ENCODE peak calls at places on chromosome 15, in five cellular contexts. O, T, P, V and M are unnamed samples.
A peak's percentile ranks its signal among the peaks of the same experiment; 100 is the strongest.

GRCh38 chr15:20665653-20666052 is 124.1 kb upstream of the GOLGA6L6 start:
- DNase-seq in O (no peak), T (no peak), P (no peak), V (no peak), M (no peak)

GRCh38 chr15:62889734-62890505 is 152.6 kb upstream of the TPM1 start:
- DNase-seq in O (no peak), T (no peak), P (peak; percentile 68), V (no peak), M (no peak)

GRCh38 chr15:43299884-43300283 is 30.5 kb downstream of the LCMT2 start:
- DNase-seq in O (no peak), T (no peak), P (no peak), V (no peak), M (no peak)

GRCh38 chr15:89417206-89417725 is 79.1 kb downstream of the RHCG start:
- DNase-seq in O (no peak), T (no peak), P (no peak), V (no peak), M (no peak)

GRCh38 chr15:26892119-26892518 is 25.3 kb downstream of the GABRA5 start:
- DNase-seq in O (no peak), T (no peak), P (no peak), V (no peak), M (no peak)

GRCh38 chr15:90907838-90908507 is 4.9 kb downstream of the MAN2A2 start:
- DNase-seq in O (no peak), T (no peak), P (no peak), V (no peak), M (peak; percentile 19)

GRCh38 chr15:46366360-46367007 is 731.7 kb downstream of the SQOR start:
- DNase-seq in O (no peak), T (no peak), P (no peak), V (no peak), M (no peak)

GRCh38 chr15:90002428-90002844 is 1.3 kb downstream of the ZNF710 start:
- DNase-seq in O (peak; percentile 77), T (no peak), P (no peak), V (peak; percentile 24), M (peak; percentile 80)

GRCh38 chr15:37289109-37289765 is 188.9 kb upstream of the MEIS2 start:
- DNase-seq in O (no peak), T (no peak), P (no peak), V (no peak), M (peak; percentile 63)

GRCh38 chr15:41967506-41968206 is 4.7 kb downstream of the EHD4 start:
- DNase-seq in O (peak; percentile 70), T (no peak), P (peak; percentile 27), V (no peak), M (peak; percentile 62)

GRCh38 chr15:63501256-63502089 is 2.9 kb upstream of the USP3 start:
- DNase-seq in O (peak; percentile 95), T (no peak), P (peak; percentile 77), V (peak; percentile 41), M (no peak)

GRCh38 chr15:40336129-40337122 is 4.3 kb downstream of the CCDC9B start:
- DNase-seq in O (no peak), T (no peak), P (no peak), V (peak; percentile 8), M (peak; percentile 26)

GRCh38 chr15:42082832-42083604 is 11.3 kb downstream of the PLA2G4D start:
- DNase-seq in O (peak; percentile 52), T (no peak), P (no peak), V (no peak), M (no peak)

GRCh38 chr15:52466134-52466701 is 62.5 kb downstream of the MYO5A start:
- DNase-seq in O (peak; percentile 76), T (no peak), P (peak; percentile 29), V (peak; percentile 41), M (no peak)

GRCh38 chr15:101162701-101163483 is 89.0 kb downstream of the CHSY1 start:
- DNase-seq in O (no peak), T (no peak), P (peak; percentile 52), V (peak; percentile 44), M (no peak)

GRCh38 chr15:38440353-38441129 is 13.4 kb upstream of the FAM98B start:
- DNase-seq in O (no peak), T (peak; percentile 28), P (peak; percentile 55), V (peak; percentile 14), M (peak; percentile 90)

GRCh38 chr15:30872341-30872748 is 31.4 kb upstream of the FAN1 start:
- DNase-seq in O (no peak), T (no peak), P (no peak), V (no peak), M (peak; percentile 3)

GRCh38 chr15:90362936-90363212 is 10.8 kb downstream of the ZNF774 start:
- DNase-seq in O (no peak), T (no peak), P (no peak), V (no peak), M (no peak)

GRCh38 chr15:26771917-26772587 is 814 bp downstream of the GABRB3 start:
- DNase-seq in O (no peak), T (no peak), P (no peak), V (no peak), M (peak; percentile 74)

GRCh38 chr15:70132148-70132547 is 34.4 kb upstream of the TLE3 start:
- DNase-seq in O (no peak), T (no peak), P (no peak), V (no peak), M (no peak)

GRCh38 chr15:100932676-100933348 is 13.7 kb downstream of the LRRK1 start:
- DNase-seq in O (no peak), T (no peak), P (no peak), V (no peak), M (no peak)

GRCh38 chr15:99347609-99348008 is 96.3 kb downstream of the LRRC28 start:
- DNase-seq in O (no peak), T (no peak), P (no peak), V (no peak), M (no peak)

GRCh38 chr15:65962187-65962586 is 92.9 kb downstream of the RAB11A start:
- DNase-seq in O (no peak), T (no peak), P (no peak), V (no peak), M (no peak)

GRCh38 chr15:79849789-79850188 is 47.0 kb downstream of the MTHFS start:
- DNase-seq in O (no peak), T (no peak), P (no peak), V (peak; percentile 23), M (peak; percentile 53)

GRCh38 chr15:64635486-64635815 is 139.9 kb downstream of the RBPMS2 start:
- DNase-seq in O (no peak), T (peak; percentile 42), P (peak; percentile 63), V (peak; percentile 3), M (no peak)

GRCh38 chr15:40108061-40108854 is 421 bp downstream of the BMF start:
- DNase-seq in O (peak; percentile 94), T (no peak), P (peak; percentile 67), V (no peak), M (peak; percentile 33)

GRCh38 chr15:84575493-84575892 is 25.3 kb upstream of the ZSCAN2 start:
- DNase-seq in O (no peak), T (no peak), P (no peak), V (no peak), M (no peak)

GRCh38 chr15:33126559-33127290 is 67.8 kb downstream of the FMN1 start:
- DNase-seq in O (peak; percentile 76), T (peak; percentile 84), P (peak; percentile 54), V (peak; percentile 8), M (peak; percentile 82)

GRCh38 chr15:58951388-58952060 is 18.0 kb upstream of the SLTM start:
- DNase-seq in O (no peak), T (peak; percentile 65), P (no peak), V (no peak), M (peak; percentile 11)

GRCh38 chr15:67458449-67458848 is 62.5 kb upstream of the C15orf61 start:
- DNase-seq in O (no peak), T (no peak), P (no peak), V (no peak), M (peak; percentile 25)

GRCh38 chr15:40064231-40064894 is 25.4 kb upstream of the SRP14 start:
- DNase-seq in O (peak; percentile 55), T (peak; percentile 83), P (no peak), V (no peak), M (no peak)

GRCh38 chr15:28881170-28881569 is 4.6 kb upstream of the APBA2 start:
- DNase-seq in O (no peak), T (no peak), P (no peak), V (no peak), M (peak; percentile 27)